ENCODE peak calls at places on chromosomes 1 and 21, in five cellular contexts. V is ELR, F is dorsolateral prefrontal cortex, O is GM04504, L is endothelial cell. Q is an unnamed sample.
A peak's percentile ranks its signal among the peaks of the same experiment; 100 is the strongest.

GRCh38 chr1:201184734-201185453 is 5.7 kb upstream of the IGFN1 start:
- DNase-seq in V (peak; percentile 90), F (no peak), O (peak; percentile 65), L (peak; percentile 20), Q (no peak)

GRCh38 chr1:68229927-68230812 is 2.2 kb downstream of the WLS start:
- DNase-seq in V (peak; percentile 32), F (no peak), O (no peak), L (peak; percentile 29), Q (no peak)

GRCh38 chr1:90494748-90495282 is 222.3 kb downstream of the BARHL2 start:
- DNase-seq in V (no peak), F (no peak), O (no peak), L (no peak), Q (no peak)

GRCh38 chr21:33332143-33332542 is 7.4 kb downstream of the IFNAR1 start:
- DNase-seq in V (no peak), F (no peak), O (no peak), L (no peak), Q (no peak)

GRCh38 chr1:93798301-93798700 is 80.7 kb downstream of the DNTTIP2 start:
- DNase-seq in V (peak; percentile 80), F (no peak), O (peak; percentile 79), L (no peak), Q (no peak)

GRCh38 chr21:45596704-45597318 is 46.7 kb upstream of the PCBP3 start:
- DNase-seq in V (peak; percentile 60), F (peak; percentile 68), O (no peak), L (peak; percentile 81), Q (peak; percentile 58)

GRCh38 chr1:96416111-96416595 is 305.4 kb upstream of the PTBP2 start:
- DNase-seq in V (peak; percentile 99), F (no peak), O (peak; percentile 96), L (no peak), Q (no peak)

GRCh38 chr1:1996207-1996651 is 7.4 kb downstream of the CFAP74 start:
- DNase-seq in V (no peak), F (no peak), O (no peak), L (no peak), Q (no peak)

GRCh38 chr1:243267346-243268283 is 11.8 kb downstream of the SDCCAG8 start:
- DNase-seq in V (no peak), F (no peak), O (no peak), L (no peak), Q (no peak)

GRCh38 chr1:51729824-51730284 is 113.0 kb downstream of the OSBPL9 start:
- DNase-seq in V (peak; percentile 55), F (no peak), O (no peak), L (no peak), Q (no peak)

GRCh38 chr1:11057477-11057876 is 2.3 kb downstream of the SRM start:
- DNase-seq in V (no peak), F (no peak), O (no peak), L (no peak), Q (no peak)

GRCh38 chr1:206912445-206913095 is 9.2 kb downstream of the FCMR start:
- DNase-seq in V (peak; percentile 85), F (peak; percentile 69), O (peak; percentile 68), L (peak; percentile 67), Q (peak; percentile 34)

GRCh38 chr1:98336472-98337118 is 324.9 kb upstream of the SNX7 start:
- DNase-seq in V (no peak), F (no peak), O (no peak), L (no peak), Q (no peak)

GRCh38 chr1:165144757-165145397 is 211.6 kb downstream of the LMX1A start:
- DNase-seq in V (peak; percentile 53), F (peak; percentile 61), O (peak; percentile 38), L (peak; percentile 69), Q (no peak)

GRCh38 chr1:150813028-150813707 is 5.1 kb upstream of the CTSK start:
- DNase-seq in V (peak; percentile 77), F (no peak), O (peak; percentile 35), L (peak; percentile 72), Q (no peak)

GRCh38 chr1:151352001-151352718 is 5.1 kb upstream of the RFX5 start:
- DNase-seq in V (peak; percentile 37), F (no peak), O (no peak), L (no peak), Q (no peak)

GRCh38 chr21:19048088-19048672 is 644.6 kb upstream of the TMPRSS15 start:
- DNase-seq in V (no peak), F (no peak), O (no peak), L (no peak), Q (no peak)

GRCh38 chr1:15454256-15454655 is 2.3 kb upstream of the CELA2A start:
- DNase-seq in V (peak; percentile 63), F (no peak), O (no peak), L (no peak), Q (no peak)

GRCh38 chr1:94926365-94926914 is 470 bp downstream of the CNN3 start:
- DNase-seq in V (peak; percentile 69), F (peak; percentile 73), O (no peak), L (peak; percentile 77), Q (no peak)

GRCh38 chr1:156407344-156407743 is 38.3 kb downstream of the RHBG start:
- DNase-seq in V (no peak), F (peak; percentile 85), O (no peak), L (no peak), Q (no peak)

GRCh38 chr1:84077476-84078107 is 66.5 kb upstream of the PRKACB start:
- DNase-seq in V (peak; percentile 81), F (peak; percentile 90), O (peak; percentile 49), L (peak; percentile 78), Q (peak; percentile 38)

GRCh38 chr1:236851871-236852270 is 56.8 kb downstream of the MTR start:
- DNase-seq in V (peak; percentile 47), F (no peak), O (no peak), L (no peak), Q (no peak)

GRCh38 chr1:223423641-223424233 is 30.5 kb downstream of the CCDC185 start:
- DNase-seq in V (peak; percentile 61), F (no peak), O (no peak), L (no peak), Q (no peak)

GRCh38 chr21:27649323-27649722 is 682.4 kb upstream of the ADAMTS5 start:
- DNase-seq in V (peak; percentile 94), F (no peak), O (peak; percentile 84), L (no peak), Q (no peak)

GRCh38 chr1:17488977-17489739 is 49.7 kb upstream of the RCC2 start:
- DNase-seq in V (no peak), F (no peak), O (peak; percentile 38), L (no peak), Q (no peak)

Q was measured in T-helper 22 cell.